ENCODE peak calls at places on chromosome 3, in seven cellular contexts. Y, U, Z, A, N, X and F are unnamed samples. For H3K4me1, the result is how much of the 10 kb centered on the place peaks cover.

GRCh38 chr3:188266581-188267274 is 112.8 kb downstream of the LPP start:
- DNase-seq in A (no peak), Z (peak), N (no peak), Y (no peak), X (no peak), U (no peak), F (no peak)

GRCh38 chr3:168914662-168915061 is 748.9 kb downstream of the MECOM start:
- DNase-seq in X (no peak), A (no peak), Z (no peak), N (no peak), Y (no peak), U (no peak), F (no peak)

GRCh38 chr3:43288366-43288765 is 2.0 kb downstream of the SNRK start:
- DNase-seq in X (no peak), U (no peak), Y (no peak), A (no peak), Z (no peak), N (peak), F (peak)

GRCh38 chr3:7813412-7813811 is 688.2 kb upstream of the LMCD1 start:
- DNase-seq in N (no peak), Y (no peak), U (no peak), A (no peak), X (no peak), Z (no peak), F (no peak)

GRCh38 chr3:103077910-103078309 is 643.1 kb downstream of the ZPLD1 start:
- DNase-seq in N (no peak), X (no peak), Z (no peak), Y (no peak), U (no peak), A (no peak), F (no peak)

GRCh38 chr3:171556133-171556532 is 95.9 kb upstream of the TNIK start:
- DNase-seq in N (no peak), A (no peak), Y (no peak), U (no peak), X (peak), Z (no peak), F (no peak)

GRCh38 chr3:31635586-31635985 is 102.9 kb downstream of the STT3B start:
- DNase-seq in Z (no peak), X (no peak), Y (no peak), U (no peak), N (no peak), A (no peak), F (no peak)

GRCh38 chr3:67459131-67459530 is 195.3 kb downstream of the SUCLG2 start:
- DNase-seq in U (no peak), X (no peak), N (no peak), Y (no peak), A (no peak), Z (no peak), F (no peak)

GRCh38 chr3:128585974-128586373 is 64.6 kb downstream of the RPN1 start:
- DNase-seq in N (no peak), X (no peak), Z (no peak), U (no peak), Y (no peak), A (peak), F (no peak)

GRCh38 chr3:36653095-36653494 is 111.3 kb downstream of the DCLK3 start:
- DNase-seq in X (no peak), A (peak), N (no peak), U (no peak), Z (no peak), Y (no peak), F (no peak)

GRCh38 chr3:46463120-46463867 is 1.4 kb downstream of the LTF start:
- DNase-seq in A (no peak), Y (no peak), U (peak), N (no peak), Z (no peak), X (no peak), F (peak)

GRCh38 chr3:116446037-116446436 is 750 bp upstream of the LSAMP start:
- DNase-seq in Y (no peak), U (no peak), N (no peak), X (no peak), Z (no peak), A (no peak), F (no peak)

GRCh38 chr3:13013994-13014754 is 59.1 kb downstream of the IQSEC1 start:
- DNase-seq in U (no peak), N (peak), Z (no peak), A (no peak), Y (no peak), X (no peak), F (peak)

GRCh38 chr3:158531334-158531733 is 39.7 kb upstream of the MLF1 start:
- DNase-seq in Y (no peak), N (no peak), X (no peak), U (no peak), A (no peak), Z (no peak), F (no peak)

GRCh38 chr3:122679467-122680291 is 960 bp upstream of the PARP14 start:
- DNase-seq in X (peak), A (peak), N (no peak), Z (peak), Y (no peak), U (peak), F (peak)

GRCh38 chr3:86249833-86250232 is 741.1 kb downstream of the VGLL3 start:
- DNase-seq in U (no peak), N (no peak), Z (no peak), X (no peak), Y (no peak), A (no peak), F (no peak)

GRCh38 chr3:60617188-60617587 is 634.1 kb downstream of the FHIT start:
- DNase-seq in A (no peak), X (no peak), Y (no peak), N (no peak), U (no peak), Z (no peak), F (no peak)

GRCh38 chr3:173709026-173709425 is 311.5 kb downstream of the NLGN1 start:
- DNase-seq in A (no peak), N (no peak), Z (no peak), Y (no peak), U (no peak), X (no peak), F (no peak)

GRCh38 chr3:12286927-12287726 is 1.7 kb upstream of the PPARG start:
- DNase-seq in N (no peak), Z (peak), U (peak), A (peak), X (no peak), Y (no peak), F (no peak)

GRCh38 chr3:12993623-12994356 is 79.4 kb downstream of the IQSEC1 start:
- DNase-seq in U (peak), X (peak), N (peak), Y (no peak), A (peak), Z (peak), F (no peak)

GRCh38 chr3:123620338-123620737 is 35.5 kb upstream of the HACD2 start:
- DNase-seq in A (no peak), U (no peak), Y (no peak), X (no peak), Z (no peak), N (no peak), F (no peak)

GRCh38 chr3:29759021-29759359 is 478.1 kb downstream of the RBMS3 start:
- DNase-seq in N (no peak), U (no peak), X (no peak), Y (no peak), Z (no peak), A (no peak), F (no peak)

GRCh38 chr3:184568918-184569829 is 7.6 kb downstream of the EPHB3 start:
- DNase-seq in Z (peak), X (no peak), N (no peak), A (peak), Y (no peak), U (no peak), F (no peak)

GRCh38 chr3:184570035-184570434 is 8.4 kb downstream of the EPHB3 start:
- DNase-seq in X (no peak), A (no peak), Z (no peak), U (no peak), N (no peak), Y (no peak), F (no peak)

GRCh38 chr3:184568591-184568917 is 7.0 kb downstream of the EPHB3 start:
- DNase-seq in X (no peak), Z (no peak), N (no peak), U (no peak), Y (no peak), A (no peak), F (no peak)

GRCh38 chr3:184566441-184567414 is 5.1 kb downstream of the EPHB3 start:
- DNase-seq in Y (no peak), U (no peak), A (peak), X (no peak), N (no peak), Z (peak), F (no peak)

GRCh38 chr3:184567924-184568590 is 6.5 kb downstream of the EPHB3 start:
- DNase-seq in X (no peak), U (no peak), A (no peak), N (no peak), Y (no peak), Z (no peak), F (no peak)
- H3K27ac ChIP-seq in X (no peak), U (no peak), A (no peak), N (no peak), Y (no peak), Z (peak), F (no peak)

GRCh38 chr3:58572013-58572633 is 5.1 kb downstream of the FAM107A start:
- DNase-seq in N (no peak), A (no peak), U (no peak), Z (no peak), Y (no peak), X (no peak), F (no peak)
- H3K4me1 ChIP-seq in N (under half), A (under half), U (under half), Z (under half), Y (under half), X (under half), F (under half)

GRCh38 chr3:50245251-50245745 is 9.3 kb downstream of the GNAI2 start:
- DNase-seq in U (no peak), N (no peak), Y (no peak), A (no peak), X (no peak), Z (no peak), F (no peak)

GRCh38 chr3:50241163-50241562 is 5.2 kb downstream of the GNAI2 start:
- DNase-seq in Y (no peak), Z (no peak), N (no peak), X (no peak), U (peak), A (no peak), F (no peak)

GRCh38 chr3:50242371-50242770 is 6.4 kb downstream of the GNAI2 start:
- DNase-seq in U (no peak), X (no peak), Z (no peak), Y (no peak), A (no peak), N (no peak), F (no peak)

GRCh38 chr3:50243552-50243895 is 7.5 kb downstream of the GNAI2 start:
- DNase-seq in Z (no peak), Y (no peak), N (no peak), U (no peak), X (no peak), A (no peak), F (no peak)

GRCh38 chr3:50242778-50243551 is 7.0 kb downstream of the GNAI2 start:
- DNase-seq in N (no peak), X (no peak), Z (peak), Y (no peak), U (no peak), A (no peak), F (no peak)
- H3K27ac ChIP-seq in N (peak), X (peak), Z (peak), Y (peak), U (no peak), A (no peak), F (peak)

GRCh38 chr3:195036203-195037016 is 234.5 kb downstream of the XXYLT1 start:
- DNase-seq in Z (no peak), A (no peak), X (no peak), Y (no peak), N (no peak), U (no peak), F (no peak)
- H3K4me1 ChIP-seq in Z (under half), A (half or more), X (under half), Y (half or more), N (under half), U (under half), F (under half)

DNA sequence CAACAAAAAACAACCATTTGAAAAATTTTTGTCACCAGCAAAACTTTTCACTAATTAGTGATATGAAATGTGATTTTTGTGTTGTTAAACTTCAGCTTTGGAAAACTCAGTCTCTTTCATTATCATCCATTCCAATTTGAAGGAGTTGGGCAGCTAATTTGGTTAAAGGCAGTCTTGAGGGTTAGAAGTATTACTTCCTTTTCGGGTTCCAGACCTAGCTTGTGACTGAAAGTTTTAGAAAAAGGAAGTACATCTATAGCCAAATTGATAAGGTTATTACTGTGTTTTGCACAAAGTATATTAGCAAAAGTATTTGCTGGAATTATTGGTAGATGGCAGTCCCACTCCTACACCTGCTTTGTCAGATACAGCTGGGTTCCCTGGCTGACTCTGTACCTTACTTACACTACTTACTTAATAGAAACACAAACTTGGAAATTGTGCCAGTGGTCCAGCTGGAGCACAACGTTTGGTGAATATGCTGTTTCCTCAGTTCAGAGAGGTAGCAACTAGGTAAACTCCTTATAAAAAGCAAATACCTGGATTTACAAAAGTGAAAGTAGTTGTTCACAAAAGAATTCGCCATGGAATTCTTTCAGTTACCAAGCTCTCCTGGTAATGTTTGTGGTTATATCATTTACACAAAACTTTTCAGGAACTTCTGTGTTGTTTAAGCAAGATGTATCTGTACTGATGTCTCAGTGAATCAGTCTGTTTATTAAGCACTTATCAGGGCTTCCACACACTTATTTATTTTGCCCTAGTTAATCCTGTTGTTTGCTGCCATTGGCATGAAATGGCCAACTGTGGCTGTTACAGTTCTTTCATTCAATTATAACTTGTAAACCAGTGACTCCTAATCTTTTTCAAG is 31.6 kb downstream of the TIPARP start:
- DNase-seq in Z (no peak), X (no peak), N (no peak), Y (no peak), U (no peak), A (no peak), F (no peak)
- H3K27ac ChIP-seq in Z (peak), X (no peak), N (no peak), Y (peak), U (no peak), A (peak), F (no peak)

GRCh38 chr3:48187579-48188265 is 495 bp downstream of the CDC25A start:
- DNase-seq in Y (no peak), Z (peak), N (no peak), U (peak), X (peak), A (peak), F (no peak)

GRCh38 chr3:48180530-48181253 is 7.5 kb downstream of the CDC25A start:
- DNase-seq in A (no peak), Y (no peak), N (no peak), Z (no peak), X (no peak), U (no peak), F (no peak)

GRCh38 chr3:48186993-48187578 is 1.1 kb downstream of the CDC25A start:
- DNase-seq in X (no peak), N (no peak), Z (no peak), Y (no peak), U (no peak), A (no peak), F (no peak)

GRCh38 chr3:48185129-48185528 is 3.1 kb downstream of the CDC25A start:
- DNase-seq in N (no peak), U (no peak), Y (no peak), Z (no peak), X (no peak), A (no peak), F (no peak)

DNA sequence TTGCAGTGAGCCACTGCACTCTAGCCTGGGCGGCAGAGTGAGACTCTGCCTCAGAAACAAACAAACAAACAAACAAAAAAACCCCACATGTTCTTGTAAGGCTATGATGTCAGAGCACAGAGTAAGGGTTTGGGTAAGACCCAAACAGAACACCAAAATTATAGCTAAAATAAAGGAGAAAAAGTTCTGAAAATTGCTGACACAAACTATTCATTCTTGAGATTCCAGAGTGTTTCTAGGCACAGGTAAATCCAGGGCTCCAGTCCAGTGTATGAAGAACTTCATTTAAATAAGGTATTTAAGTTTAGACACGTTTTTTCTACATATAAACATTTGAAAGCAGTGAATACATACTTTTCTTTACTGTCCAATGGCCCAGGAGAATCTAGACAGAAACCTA is 3.9 kb downstream of the CDC25A start:
- DNase-seq in X (no peak), Y (no peak), A (no peak), Z (no peak), N (no peak), U (no peak), F (no peak)
- H3K4me1 ChIP-seq in X (under half), Y (under half), A (under half), Z (under half), N (under half), U (under half), F (under half)

GRCh38 chr3:24100694-24101402 is 155.8 kb downstream of the NR1D2 start:
- DNase-seq in Y (no peak), N (no peak), Z (no peak), X (no peak), U (no peak), A (no peak), F (no peak)
- H3K27ac ChIP-seq in Y (no peak), N (no peak), Z (no peak), X (no peak), U (no peak), A (no peak), F (no peak)

DNA sequence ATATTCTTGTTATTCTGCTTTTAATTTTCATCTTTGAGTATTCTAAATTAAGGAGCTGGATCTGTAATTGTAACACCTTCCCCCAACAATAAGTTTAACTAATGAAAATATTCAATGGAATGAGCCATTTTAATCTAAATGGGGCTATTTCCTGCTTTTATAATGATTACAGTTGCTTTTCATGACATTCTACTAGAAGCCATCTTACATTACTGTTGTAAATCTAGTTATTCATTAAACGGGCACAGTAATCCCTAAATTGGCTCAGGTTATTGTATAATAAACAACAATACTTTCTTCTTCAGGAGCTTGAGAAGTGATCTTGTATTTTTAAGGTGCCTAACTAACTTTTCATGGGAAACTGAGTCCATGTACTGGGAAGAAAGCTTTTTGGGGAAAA is 8.5 kb downstream of the FLNB start:
- DNase-seq in Z (no peak), A (no peak), U (no peak), N (no peak), X (no peak), Y (no peak), F (no peak)
- H3K4me1 ChIP-seq in Z (half or more), A (half or more), U (under half), N (under half), X (under half), Y (half or more), F (under half)

DNA sequence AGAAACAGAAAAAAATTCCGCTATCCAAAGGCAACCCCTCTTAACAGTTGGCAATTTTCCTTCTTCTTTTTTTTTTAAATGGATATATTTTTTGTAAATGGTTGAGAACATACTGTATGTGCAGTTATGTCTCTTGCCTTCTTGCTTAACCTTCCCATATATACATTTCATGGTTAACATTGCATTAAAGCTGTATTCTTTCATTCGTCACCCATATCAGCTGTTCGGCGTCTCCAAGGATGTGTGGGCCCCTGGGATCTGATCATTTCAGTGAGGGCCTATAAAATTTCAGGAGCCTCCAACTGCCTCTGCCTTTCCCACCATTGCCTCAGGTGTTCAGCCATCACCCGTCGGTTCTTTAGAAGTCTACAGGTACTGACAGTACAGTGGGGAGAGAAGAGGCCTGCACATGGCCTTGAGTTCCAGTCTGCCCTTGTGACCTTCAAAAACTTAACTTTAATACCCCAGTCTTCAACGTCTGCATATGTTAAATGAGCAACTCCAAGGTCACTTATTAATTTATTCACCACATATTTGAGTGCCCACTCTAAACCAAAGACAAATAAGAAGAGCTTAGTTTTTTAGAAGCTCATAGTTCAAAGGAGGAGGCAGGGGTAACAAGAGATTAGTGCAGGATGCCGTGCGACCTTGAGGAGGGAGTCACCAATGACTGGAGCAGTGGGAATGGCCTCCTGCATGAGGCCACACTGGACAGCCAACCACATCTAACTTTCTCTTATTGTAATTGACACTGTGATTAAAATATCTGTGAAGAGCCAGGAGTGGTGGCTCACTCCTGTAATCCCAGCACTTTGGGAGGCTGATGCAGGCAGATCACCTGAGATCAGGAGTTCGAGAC is 6.9 kb downstream of the ST6GAL1 start:
- DNase-seq in X (no peak), A (no peak), Z (no peak), U (no peak), Y (no peak), N (no peak), F (no peak)
- H3K27ac ChIP-seq in X (peak), A (no peak), Z (no peak), U (no peak), Y (no peak), N (no peak), F (no peak)